ENCODE peak calls at places on chromosomes 12 and 14, in seven cellular contexts. M, V, X, D, Y, K and E are unnamed samples.

GRCh38 chr12:92759634-92760268 is 57.0 kb downstream of the PLEKHG7 start:
- DNase-seq in Y (no peak), K (no peak), V (no peak), M (no peak), X (no peak), D (no peak), E (no peak)

GRCh38 chr12:99413751-99414150 is 233.8 kb upstream of the GARIN6 start:
- DNase-seq in X (no peak), Y (no peak), D (peak), M (no peak), K (no peak), V (no peak), E (no peak)

GRCh38 chr14:70887207-70888150 is 19.8 kb upstream of the PCNX1 start:
- DNase-seq in D (no peak), Y (no peak), M (no peak), V (no peak), K (no peak), X (no peak), E (no peak)

GRCh38 chr14:105884808-105885281 is 358.5 kb downstream of the TMEM121 start:
- DNase-seq in Y (no peak), D (peak), K (no peak), M (peak), X (no peak), V (peak), E (peak)

GRCh38 chr14:75823334-75823733 is 158.5 kb downstream of the TGFB3 start:
- DNase-seq in M (peak), V (peak), Y (no peak), X (no peak), D (no peak), K (no peak), E (peak)

GRCh38 chr12:122726056-122726558 is 4.5 kb downstream of the HCAR1 start:
- DNase-seq in D (no peak), M (no peak), K (no peak), X (no peak), V (no peak), Y (no peak), E (no peak)

GRCh38 chr12:48025281-48025680 is 21.0 kb upstream of the COL2A1 start:
- DNase-seq in Y (no peak), X (no peak), V (no peak), M (no peak), D (no peak), K (no peak), E (no peak)

GRCh38 chr12:43098766-43099550 is 453.0 kb downstream of the ADAMTS20 start:
- DNase-seq in X (no peak), Y (no peak), D (no peak), V (no peak), K (no peak), M (no peak), E (no peak)

GRCh38 chr12:119505001-119505400 is 88.6 kb upstream of the TMEM233 start:
- DNase-seq in Y (no peak), X (no peak), V (no peak), M (no peak), K (no peak), D (no peak), E (no peak)

GRCh38 chr14:50714452-50715073 is 46.5 kb upstream of the SAV1 start:
- DNase-seq in X (peak), K (peak), M (no peak), V (no peak), Y (no peak), D (no peak), E (no peak)

GRCh38 chr14:52015411-52016030 is 26.2 kb downstream of the RTRAF start:
- DNase-seq in M (no peak), Y (no peak), X (peak), K (peak), V (no peak), D (no peak), E (no peak)

GRCh38 chr14:58708004-58708403 is 70.2 kb downstream of the DACT1 start:
- DNase-seq in X (no peak), M (no peak), Y (no peak), D (no peak), K (no peak), V (no peak), E (no peak)

GRCh38 chr14:68203871-68204270 is 384.3 kb downstream of the RAD51B start:
- DNase-seq in V (no peak), X (no peak), K (no peak), D (no peak), Y (no peak), M (no peak), E (no peak)

GRCh38 chr14:71130491-71131179 is 223.4 kb downstream of the PCNX1 start:
- DNase-seq in D (no peak), K (no peak), X (no peak), M (no peak), V (no peak), Y (no peak), E (no peak)

GRCh38 chr12:27524839-27525238 is 833 bp downstream of the PPFIBP1 start:
- DNase-seq in V (peak), Y (no peak), K (no peak), X (no peak), D (no peak), M (no peak), E (no peak)

GRCh38 chr12:86675197-86675596 is 419.0 kb upstream of the MGAT4C start:
- DNase-seq in K (no peak), X (no peak), M (no peak), V (no peak), D (no peak), Y (no peak), E (no peak)

GRCh38 chr14:51877807-51878206 is 17.4 kb downstream of the GNG2 start:
- DNase-seq in X (no peak), M (no peak), V (no peak), Y (no peak), D (no peak), K (no peak), E (no peak)

GRCh38 chr14:59224341-59224740 is 35.9 kb downstream of the DAAM1 start:
- DNase-seq in X (no peak), D (no peak), K (no peak), V (no peak), M (no peak), Y (no peak), E (no peak)

GRCh38 chr12:58765076-58765475 is 155.2 kb downstream of the LRIG3 start:
- DNase-seq in X (no peak), K (no peak), M (no peak), V (no peak), D (no peak), Y (no peak), E (no peak)

GRCh38 chr14:50085570-50086315 is 30.6 kb downstream of the VCPKMT start:
- DNase-seq in X (no peak), M (no peak), Y (no peak), D (no peak), K (no peak), V (no peak), E (no peak)

GRCh38 chr14:54669759-54670630 is 103.1 kb downstream of the SAMD4A start:
- DNase-seq in M (no peak), K (no peak), X (no peak), V (no peak), Y (no peak), D (no peak), E (peak)

GRCh38 chr12:95986635-95987535 is 9.3 kb downstream of the HAL start:
- DNase-seq in M (no peak), D (no peak), X (no peak), V (no peak), K (peak), Y (no peak), E (no peak)

GRCh38 chr12:6171409-6172015 is 28.7 kb upstream of the CD9 start:
- DNase-seq in M (peak), X (no peak), D (peak), V (no peak), K (no peak), Y (peak), E (no peak)

GRCh38 chr12:62805517-62805916 is 129.4 kb downstream of the PPM1H start:
- DNase-seq in Y (no peak), X (no peak), M (no peak), V (no peak), D (no peak), K (no peak), E (no peak)

GRCh38 chr12:131487379-131488129 is 223.3 kb upstream of the SFSWAP start:
- DNase-seq in Y (no peak), M (no peak), K (no peak), V (peak), D (no peak), X (no peak), E (no peak)

GRCh38 chr14:67837011-67837624 is 17.5 kb downstream of the RAD51B start:
- DNase-seq in M (no peak), D (no peak), X (peak), V (peak), Y (no peak), K (peak), E (peak)

GRCh38 chr14:55864890-55865655 is 253.1 kb upstream of the PELI2 start:
- DNase-seq in K (no peak), M (no peak), Y (no peak), D (peak), V (no peak), X (peak), E (no peak)

GRCh38 chr12:32765906-32766305 is 10.2 kb upstream of the YARS2 start:
- DNase-seq in K (no peak), M (no peak), D (no peak), X (no peak), V (no peak), Y (no peak), E (no peak)

GRCh38 chr12:76013603-76014002 is 18.0 kb downstream of the PHLDA1 start:
- DNase-seq in K (no peak), M (no peak), D (no peak), X (no peak), Y (no peak), V (no peak), E (no peak)

GRCh38 chr12:32183646-32184045 is 77.0 kb downstream of the BICD1 start:
- DNase-seq in M (no peak), X (peak), D (no peak), K (no peak), Y (no peak), V (no peak), E (no peak)

GRCh38 chr12:47725893-47726292 is 603 bp upstream of the ENDOU start:
- DNase-seq in M (no peak), X (no peak), K (no peak), Y (no peak), V (peak), D (no peak), E (no peak)

GRCh38 chr14:99595034-99595433 is 9.0 kb downstream of the CCDC85C start:
- DNase-seq in Y (no peak), D (peak), K (no peak), M (no peak), X (no peak), V (no peak), E (no peak)

GRCh38 chr12:7369274-7369729 is 65.4 kb downstream of the ACSM4 start:
- DNase-seq in V (no peak), Y (peak), K (no peak), M (peak), X (no peak), D (no peak), E (no peak)

GRCh38 chr12:111488271-111488670 is 82.5 kb downstream of the SH2B3 start:
- DNase-seq in M (peak), X (no peak), Y (peak), D (no peak), K (no peak), V (peak), E (no peak)

GRCh38 chr12:111488798-111489197 is 83.1 kb downstream of the SH2B3 start:
- DNase-seq in M (no peak), X (no peak), K (no peak), V (no peak), D (no peak), Y (no peak), E (no peak)
- H3K4me3 ChIP-seq in M (no peak), X (no peak), K (no peak), V (no peak), D (no peak), Y (no peak), E (no peak)

GRCh38 chr14:101880016-101880297 is 84.4 kb upstream of the DYNC1H1 start:
- DNase-seq in V (no peak), X (no peak), M (no peak), Y (no peak), D (no peak), K (no peak), E (no peak)

GRCh38 chr14:101877766-101878165 is 86.6 kb upstream of the DYNC1H1 start:
- DNase-seq in X (no peak), Y (no peak), K (no peak), D (no peak), V (no peak), M (no peak), E (no peak)

GRCh38 chr14:101876539-101876938 is 87.8 kb upstream of the DYNC1H1 start:
- DNase-seq in M (peak), Y (peak), K (peak), X (no peak), D (no peak), V (peak), E (peak)

GRCh38 chr14:101879212-101880015 is 85.0 kb upstream of the DYNC1H1 start:
- DNase-seq in V (no peak), X (no peak), D (no peak), K (no peak), Y (no peak), M (no peak), E (no peak)

DNA sequence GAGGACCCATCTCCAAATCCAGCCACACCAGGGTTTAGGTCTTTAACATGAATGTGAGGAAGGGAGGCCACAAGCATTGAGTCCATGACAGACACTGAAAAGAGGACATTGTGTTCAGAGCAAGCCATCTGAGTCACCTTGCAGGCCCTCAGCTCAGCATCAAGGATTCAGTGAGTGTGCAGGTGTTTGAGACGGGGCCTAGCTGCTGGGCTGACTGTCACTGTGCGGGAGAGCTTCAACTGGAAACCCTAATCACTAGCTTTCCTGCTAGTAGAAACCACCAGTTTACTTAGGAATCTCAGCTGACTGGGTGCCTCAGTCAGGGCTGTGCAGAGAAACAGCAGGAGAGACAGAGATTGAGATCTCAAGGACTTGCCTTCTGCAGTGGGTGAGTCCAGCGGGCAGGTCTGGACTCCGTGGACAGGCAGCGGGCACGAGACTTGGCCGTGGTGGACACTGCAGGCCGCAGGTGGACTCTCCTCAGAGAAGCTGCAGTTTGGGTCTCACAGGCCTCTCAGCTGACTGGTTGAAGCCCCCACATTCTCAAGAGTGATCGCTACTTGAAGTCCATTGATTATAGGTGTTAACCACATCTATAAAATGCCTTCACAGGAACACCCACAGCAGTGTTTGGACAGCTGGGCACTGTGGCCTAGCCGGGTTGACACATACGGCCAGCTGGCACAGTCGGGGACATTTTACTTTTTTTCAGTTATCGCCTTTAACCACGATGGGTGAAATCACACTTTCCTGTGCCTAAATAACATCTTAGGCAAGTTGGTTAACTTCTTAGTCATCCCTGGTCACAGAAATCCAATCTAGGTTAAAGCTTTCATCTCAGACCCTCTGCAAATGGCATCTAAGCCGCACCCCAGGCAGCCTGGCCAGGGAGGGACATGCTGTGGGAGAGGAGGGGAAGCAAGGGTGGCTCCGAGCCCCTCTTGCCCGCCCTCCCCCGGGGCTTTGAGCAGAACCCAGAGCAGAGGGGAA is 85.9 kb upstream of the DYNC1H1 start:
- DNase-seq in V (no peak), D (no peak), M (no peak), X (no peak), Y (no peak), K (no peak), E (no peak)
- H3K27ac ChIP-seq in V (no peak), D (no peak), M (peak), X (no peak), Y (peak), K (no peak), E (no peak)

GRCh38 chr12:40825156-40825555 is 132.9 kb downstream of the CNTN1 start:
- DNase-seq in D (no peak), Y (no peak), X (no peak), V (no peak), M (no peak), K (no peak), E (no peak)

GRCh38 chr12:40820794-40821484 is 128.7 kb downstream of the CNTN1 start:
- DNase-seq in V (no peak), M (no peak), X (no peak), Y (no peak), K (no peak), D (no peak), E (no peak)

DNA sequence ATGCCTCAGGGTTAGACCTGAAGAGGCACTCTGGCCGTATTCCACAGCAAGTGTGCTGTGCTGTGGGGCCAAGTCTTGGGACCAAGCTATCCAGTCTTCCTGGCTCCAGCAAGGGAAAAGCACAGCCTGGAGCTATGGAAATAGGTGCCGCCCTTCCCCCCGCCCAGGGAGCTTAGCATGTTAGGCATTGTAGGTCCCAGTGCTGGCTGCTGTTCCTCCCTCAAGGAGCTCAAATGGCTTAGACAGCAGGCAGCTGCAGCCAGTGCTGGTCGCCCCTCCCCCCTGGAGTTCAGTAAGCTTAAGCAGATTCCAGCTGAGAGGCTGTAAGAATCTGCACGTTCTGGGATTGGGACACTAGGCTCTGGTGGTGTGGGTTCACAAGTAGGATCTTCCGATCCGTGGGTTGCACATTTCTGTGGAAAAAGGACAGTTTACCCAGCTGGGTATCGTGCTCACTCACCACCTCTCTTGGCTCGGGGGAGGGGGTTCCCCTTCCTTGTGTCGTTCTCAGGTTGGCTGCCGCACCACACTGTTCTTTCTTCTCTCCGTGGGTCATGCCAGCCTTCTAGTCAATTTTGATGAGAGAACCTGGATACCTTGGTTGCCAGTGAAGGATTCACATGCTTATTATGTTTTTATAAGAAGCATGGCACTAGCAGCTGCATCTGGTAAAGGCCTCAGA is 127.3 kb downstream of the CNTN1 start:
- DNase-seq in X (peak), M (no peak), Y (no peak), K (peak), D (peak), V (no peak), E (no peak)
- H3K4me3 ChIP-seq in X (no peak), M (no peak), Y (no peak), K (no peak), D (no peak), V (no peak), E (no peak)

GRCh38 chr14:22560638-22561365 is 28.2 kb downstream of the DAD1 start:
- DNase-seq in Y (no peak), K (no peak), M (no peak), V (no peak), X (no peak), D (no peak), E (peak)

GRCh38 chr14:22564463-22564862 is 24.6 kb downstream of the DAD1 start:
- DNase-seq in X (no peak), Y (no peak), M (no peak), D (no peak), K (no peak), V (no peak), E (no peak)

GRCh38 chr14:22563987-22564386 is 25.0 kb downstream of the DAD1 start:
- DNase-seq in Y (no peak), K (no peak), M (no peak), D (no peak), V (no peak), X (no peak), E (no peak)

GRCh38 chr14:22561366-22561660 is 27.7 kb downstream of the DAD1 start:
- DNase-seq in V (no peak), M (no peak), K (no peak), Y (no peak), D (no peak), X (no peak), E (no peak)

GRCh38 chr14:22561661-22562579 is 27.1 kb downstream of the DAD1 start:
- DNase-seq in X (no peak), V (no peak), D (no peak), M (no peak), K (no peak), Y (no peak), E (no peak)
- H3K27ac ChIP-seq in X (no peak), V (no peak), D (peak), M (no peak), K (no peak), Y (peak), E (peak)

GRCh38 chr12:57518176-57518919 is 2.0 kb downstream of the DDIT3 start:
- DNase-seq in M (no peak), V (no peak), D (no peak), Y (no peak), X (no peak), K (no peak), E (no peak)
- H3K4me3 ChIP-seq in M (peak), V (peak), D (peak), Y (peak), X (no peak), K (peak), E (peak)

GRCh38 chr12:22672951-22673350 is 48.0 kb downstream of the ETNK1 start:
- DNase-seq in D (no peak), K (no peak), M (no peak), Y (no peak), X (no peak), V (no peak), E (no peak)

GRCh38 chr12:22670762-22671161 is 45.8 kb downstream of the ETNK1 start:
- DNase-seq in M (no peak), K (no peak), Y (no peak), D (no peak), V (no peak), X (no peak), E (no peak)

GRCh38 chr12:22665476-22665875 is 40.5 kb downstream of the ETNK1 start:
- DNase-seq in M (no peak), K (no peak), D (no peak), X (no peak), Y (no peak), V (no peak), E (no peak)

GRCh38 chr12:22667122-22667521 is 42.2 kb downstream of the ETNK1 start:
- DNase-seq in K (no peak), Y (no peak), M (no peak), X (no peak), D (no peak), V (no peak), E (no peak)

DNA sequence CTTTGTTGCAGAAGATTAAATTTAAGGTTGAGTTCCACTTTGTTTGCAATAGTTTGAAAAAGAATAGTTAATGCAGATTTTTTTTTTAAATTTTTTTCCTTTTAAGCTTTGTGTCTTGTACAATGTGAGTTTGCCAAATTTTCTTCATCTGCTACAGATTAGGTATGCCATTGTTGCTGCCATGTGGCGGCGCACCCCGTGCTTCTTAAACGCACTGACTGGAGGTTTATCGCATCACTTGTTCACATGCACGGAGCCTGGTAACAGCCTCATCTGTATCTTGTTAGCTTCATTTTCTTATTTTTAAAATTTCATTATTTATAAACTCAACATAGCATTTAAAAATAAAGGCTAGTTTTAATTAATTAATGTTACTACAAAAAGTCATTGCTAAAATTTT is 43.5 kb downstream of the ETNK1 start:
- DNase-seq in M (no peak), K (no peak), Y (no peak), V (no peak), X (no peak), D (peak), E (no peak)
- H3K27ac ChIP-seq in M (no peak), K (no peak), Y (no peak), V (no peak), X (no peak), D (no peak), E (no peak)